ENCODE peak calls at places on chromosome 12, in five cellular contexts. One of them, this sample, is unnamed.
A peak's percentile ranks its signal among the peaks of the same experiment; 100 is the strongest.

GRCh38 chr12:63893170-63893569 is 48.7 kb downstream of the SRGAP1 start:
- DNase-seq in AG10803: no peak
- DNase-seq in HFFc6: no peak
- DNase-seq in bronchial epithelial cell: no peak
- DNase-seq in fibroblast of mammary gland: no peak
- DNase-seq in this sample: no peak

GRCh38 chr12:31790759-31791158 is 61.9 kb upstream of the AMN1 start:
- DNase-seq in AG10803: no peak
- DNase-seq in HFFc6: no peak
- DNase-seq in bronchial epithelial cell: no peak
- DNase-seq in fibroblast of mammary gland: no peak
- DNase-seq in this sample: no peak

GRCh38 chr12:62260733-62261683 is 804 bp downstream of the USP15 start:
- DNase-seq in AG10803: peak; percentile 30
- DNase-seq in HFFc6: peak; percentile 26
- DNase-seq in bronchial epithelial cell: peak; percentile 61
- DNase-seq in fibroblast of mammary gland: peak; percentile 46
- DNase-seq in this sample: no peak

GRCh38 chr12:98213556-98213955 is 301.8 kb upstream of the TMPO start:
- DNase-seq in AG10803: no peak
- DNase-seq in HFFc6: no peak
- DNase-seq in bronchial epithelial cell: no peak
- DNase-seq in fibroblast of mammary gland: no peak
- DNase-seq in this sample: no peak

GRCh38 chr12:110972870-110973269 is 52.5 kb upstream of the MYL2 start:
- DNase-seq in AG10803: no peak
- DNase-seq in HFFc6: no peak
- DNase-seq in bronchial epithelial cell: no peak
- DNase-seq in fibroblast of mammary gland: no peak
- DNase-seq in this sample: no peak

GRCh38 chr12:89311703-89312293 is 40.5 kb downstream of the DUSP6 start:
- DNase-seq in AG10803: no peak
- DNase-seq in HFFc6: no peak
- DNase-seq in bronchial epithelial cell: peak; percentile 93
- DNase-seq in fibroblast of mammary gland: no peak
- DNase-seq in this sample: no peak

GRCh38 chr12:62903151-62903550 is 31.8 kb downstream of the PPM1H start:
- DNase-seq in AG10803: no peak
- DNase-seq in HFFc6: no peak
- DNase-seq in bronchial epithelial cell: no peak
- DNase-seq in fibroblast of mammary gland: no peak
- DNase-seq in this sample: no peak

GRCh38 chr12:103571286-103571685 is 15.8 kb upstream of the STAB2 start:
- DNase-seq in AG10803: no peak
- DNase-seq in HFFc6: no peak
- DNase-seq in bronchial epithelial cell: peak; percentile 33
- DNase-seq in fibroblast of mammary gland: no peak
- DNase-seq in this sample: no peak

GRCh38 chr12:42807766-42808165 is 218.2 kb upstream of the PRICKLE1 start:
- DNase-seq in AG10803: no peak
- DNase-seq in HFFc6: no peak
- DNase-seq in bronchial epithelial cell: no peak
- DNase-seq in fibroblast of mammary gland: no peak
- DNase-seq in this sample: no peak

GRCh38 chr12:109533487-109533740 is 39.9 kb downstream of the MMAB start:
- DNase-seq in AG10803: no peak
- DNase-seq in HFFc6: no peak
- DNase-seq in bronchial epithelial cell: no peak
- DNase-seq in fibroblast of mammary gland: no peak
- DNase-seq in this sample: no peak

GRCh38 chr12:104181313-104181712 is 34.3 kb upstream of the TXNRD1 start:
- DNase-seq in AG10803: peak; percentile 54
- DNase-seq in HFFc6: peak; percentile 25
- DNase-seq in bronchial epithelial cell: peak; percentile 16
- DNase-seq in fibroblast of mammary gland: peak; percentile 89
- DNase-seq in this sample: no peak

GRCh38 chr12:115975411-115975810 is 302.1 kb downstream of the MED13L start:
- DNase-seq in AG10803: no peak
- DNase-seq in HFFc6: no peak
- DNase-seq in bronchial epithelial cell: no peak
- DNase-seq in fibroblast of mammary gland: no peak
- DNase-seq in this sample: no peak

GRCh38 chr12:57011438-57012424 is 4.6 kb downstream of the TAC3 start:
- DNase-seq in AG10803: no peak
- DNase-seq in HFFc6: no peak
- DNase-seq in bronchial epithelial cell: no peak
- DNase-seq in fibroblast of mammary gland: no peak
- DNase-seq in this sample: no peak

GRCh38 chr12:21607701-21608100 is 3.1 kb upstream of the GYS2 start:
- DNase-seq in AG10803: peak; percentile 42
- DNase-seq in HFFc6: peak; percentile 1
- DNase-seq in bronchial epithelial cell: peak; percentile 55
- DNase-seq in fibroblast of mammary gland: peak; percentile 45
- DNase-seq in this sample: no peak

GRCh38 chr12:92010368-92010767 is 135.3 kb downstream of the BTG1 start:
- DNase-seq in AG10803: no peak
- DNase-seq in HFFc6: no peak
- DNase-seq in bronchial epithelial cell: no peak
- DNase-seq in fibroblast of mammary gland: no peak
- DNase-seq in this sample: no peak

GRCh38 chr12:92003701-92004100 is 141.9 kb downstream of the BTG1 start:
- DNase-seq in AG10803: no peak
- DNase-seq in HFFc6: no peak
- DNase-seq in bronchial epithelial cell: no peak
- DNase-seq in fibroblast of mammary gland: no peak
- DNase-seq in this sample: no peak

GRCh38 chr12:92008345-92008744 is 137.3 kb downstream of the BTG1 start:
- DNase-seq in AG10803: no peak
- DNase-seq in HFFc6: no peak
- DNase-seq in bronchial epithelial cell: no peak
- DNase-seq in fibroblast of mammary gland: no peak
- DNase-seq in this sample: no peak

GRCh38 chr12:92010853-92011701 is 134.6 kb downstream of the BTG1 start:
- DNase-seq in AG10803: no peak
- DNase-seq in HFFc6: no peak
- DNase-seq in bronchial epithelial cell: no peak
- DNase-seq in fibroblast of mammary gland: no peak
- DNase-seq in this sample: no peak

GRCh38 chr12:92007787-92008186 is 137.9 kb downstream of the BTG1 start:
- DNase-seq in AG10803: no peak
- DNase-seq in HFFc6: no peak
- DNase-seq in bronchial epithelial cell: no peak
- DNase-seq in fibroblast of mammary gland: no peak
- DNase-seq in this sample: no peak
- TF ChIP-seq CTCF in AG10803: no peak
- TF ChIP-seq CTCF in HFFc6: no peak
- TF ChIP-seq CTCF in bronchial epithelial cell: no peak
- TF ChIP-seq CTCF in fibroblast of mammary gland: no peak
- TF ChIP-seq CTCF in this sample: no peak

GRCh38 chr12:85947286-85947685 is 73.2 kb downstream of the NTS start:
- DNase-seq in AG10803: no peak
- DNase-seq in HFFc6: no peak
- DNase-seq in bronchial epithelial cell: no peak
- DNase-seq in fibroblast of mammary gland: no peak
- DNase-seq in this sample: no peak

GRCh38 chr12:85949253-85949652 is 75.2 kb downstream of the NTS start:
- DNase-seq in AG10803: no peak
- DNase-seq in HFFc6: no peak
- DNase-seq in bronchial epithelial cell: no peak
- DNase-seq in fibroblast of mammary gland: no peak
- DNase-seq in this sample: no peak

GRCh38 chr12:85948340-85948739 is 74.2 kb downstream of the NTS start:
- DNase-seq in AG10803: no peak
- DNase-seq in HFFc6: no peak
- DNase-seq in bronchial epithelial cell: no peak
- DNase-seq in fibroblast of mammary gland: no peak
- DNase-seq in this sample: no peak

GRCh38 chr12:85955127-85955526 is 81.0 kb downstream of the NTS start:
- DNase-seq in AG10803: no peak
- DNase-seq in HFFc6: no peak
- DNase-seq in bronchial epithelial cell: peak; percentile 9
- DNase-seq in fibroblast of mammary gland: peak; percentile 4
- DNase-seq in this sample: no peak

GRCh38 chr12:85951823-85952222 is 77.7 kb downstream of the NTS start:
- DNase-seq in AG10803: no peak
- DNase-seq in HFFc6: no peak
- DNase-seq in bronchial epithelial cell: peak; percentile 45
- DNase-seq in fibroblast of mammary gland: peak; percentile 15
- DNase-seq in this sample: no peak
- TF ChIP-seq CTCF in AG10803: peak; percentile 26
- TF ChIP-seq CTCF in HFFc6: peak; percentile 20
- TF ChIP-seq CTCF in bronchial epithelial cell: peak; percentile 18
- TF ChIP-seq CTCF in fibroblast of mammary gland: peak; percentile 49
- TF ChIP-seq CTCF in this sample: peak; percentile 48

DNA sequence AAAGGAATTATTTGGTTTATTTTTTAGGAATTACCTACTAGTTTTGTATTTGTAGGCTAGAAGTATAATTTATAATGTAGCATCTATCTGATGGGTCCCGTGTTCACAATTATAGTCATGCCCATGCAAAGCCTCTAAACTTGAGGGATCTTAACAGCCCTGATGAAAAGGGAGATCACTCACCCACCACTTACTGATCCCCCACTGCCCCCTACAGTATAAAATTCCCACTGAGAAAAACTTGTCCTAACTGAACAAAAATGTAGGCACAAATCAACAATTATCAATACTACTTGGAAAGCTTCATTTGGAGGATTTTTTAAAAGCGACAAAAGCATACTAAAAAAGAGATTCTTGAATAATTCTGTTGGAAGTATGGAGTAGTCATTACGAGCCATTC is 21.0 kb downstream of the WIF1 start:
- DNase-seq in AG10803: no peak
- DNase-seq in HFFc6: no peak
- DNase-seq in bronchial epithelial cell: peak; percentile 39
- DNase-seq in fibroblast of mammary gland: peak; percentile 39
- DNase-seq in this sample: no peak
- TF ChIP-seq CTCF in AG10803: no peak
- TF ChIP-seq CTCF in HFFc6: peak; percentile 49
- TF ChIP-seq CTCF in bronchial epithelial cell: peak; percentile 18
- TF ChIP-seq CTCF in fibroblast of mammary gland: peak; percentile 48
- TF ChIP-seq CTCF in this sample: peak; percentile 35

GRCh38 chr12:118711185-118711584 is 270.2 kb upstream of the SRRM4 start:
- DNase-seq in AG10803: no peak
- DNase-seq in HFFc6: no peak
- DNase-seq in bronchial epithelial cell: no peak
- DNase-seq in fibroblast of mammary gland: no peak
- DNase-seq in this sample: no peak

GRCh38 chr12:118715647-118716046 is 265.7 kb upstream of the SRRM4 start:
- DNase-seq in AG10803: no peak
- DNase-seq in HFFc6: no peak
- DNase-seq in bronchial epithelial cell: no peak
- DNase-seq in fibroblast of mammary gland: no peak
- DNase-seq in this sample: no peak

GRCh38 chr12:118714500-118714899 is 266.8 kb upstream of the SRRM4 start:
- DNase-seq in AG10803: no peak
- DNase-seq in HFFc6: no peak
- DNase-seq in bronchial epithelial cell: no peak
- DNase-seq in fibroblast of mammary gland: no peak
- DNase-seq in this sample: no peak

DNA sequence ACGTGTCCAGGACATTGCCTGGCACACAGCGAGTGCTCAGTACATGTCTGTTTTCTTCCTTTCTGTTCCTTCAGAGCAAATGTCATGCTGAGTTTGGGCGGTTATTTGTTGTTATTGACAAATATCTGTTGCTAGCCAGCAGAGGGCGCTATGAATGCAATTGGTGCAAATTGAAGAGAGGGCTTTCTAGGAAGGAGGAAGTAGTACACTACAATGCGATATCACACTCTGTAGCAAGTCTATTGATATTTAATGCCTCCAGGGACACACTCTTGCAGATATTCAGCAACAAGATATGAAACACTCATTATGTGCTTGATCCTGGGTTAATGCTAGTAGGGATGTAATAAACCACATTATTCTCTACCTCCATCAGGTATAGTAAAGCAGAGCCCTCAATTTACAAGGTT is 267.3 kb upstream of the SRRM4 start:
- DNase-seq in AG10803: no peak
- DNase-seq in HFFc6: no peak
- DNase-seq in bronchial epithelial cell: peak; percentile 2
- DNase-seq in fibroblast of mammary gland: no peak
- DNase-seq in this sample: no peak
- TF ChIP-seq CTCF in AG10803: peak; percentile 4
- TF ChIP-seq CTCF in HFFc6: peak; percentile 61
- TF ChIP-seq CTCF in bronchial epithelial cell: peak; percentile 9
- TF ChIP-seq CTCF in fibroblast of mammary gland: peak; percentile 13
- TF ChIP-seq CTCF in this sample: peak; percentile 57

GRCh38 chr12:6841139-6841515 is 402 bp downstream of the GNB3 start:
- DNase-seq in AG10803: no peak
- DNase-seq in HFFc6: no peak
- DNase-seq in bronchial epithelial cell: no peak
- DNase-seq in fibroblast of mammary gland: no peak
- DNase-seq in this sample: no peak

GRCh38 chr12:6845395-6845794 is 4.7 kb downstream of the GNB3 start:
- DNase-seq in AG10803: no peak
- DNase-seq in HFFc6: no peak
- DNase-seq in bronchial epithelial cell: no peak
- DNase-seq in fibroblast of mammary gland: no peak
- DNase-seq in this sample: no peak

GRCh38 chr12:6842075-6842474 is 1.4 kb downstream of the GNB3 start:
- DNase-seq in AG10803: no peak
- DNase-seq in HFFc6: no peak
- DNase-seq in bronchial epithelial cell: no peak
- DNase-seq in fibroblast of mammary gland: no peak
- DNase-seq in this sample: no peak

GRCh38 chr12:6840428-6841138 is at the start of gene GNB3:
- DNase-seq in AG10803: no peak
- DNase-seq in HFFc6: no peak
- DNase-seq in bronchial epithelial cell: no peak
- DNase-seq in fibroblast of mammary gland: no peak
- DNase-seq in this sample: no peak

DNA sequence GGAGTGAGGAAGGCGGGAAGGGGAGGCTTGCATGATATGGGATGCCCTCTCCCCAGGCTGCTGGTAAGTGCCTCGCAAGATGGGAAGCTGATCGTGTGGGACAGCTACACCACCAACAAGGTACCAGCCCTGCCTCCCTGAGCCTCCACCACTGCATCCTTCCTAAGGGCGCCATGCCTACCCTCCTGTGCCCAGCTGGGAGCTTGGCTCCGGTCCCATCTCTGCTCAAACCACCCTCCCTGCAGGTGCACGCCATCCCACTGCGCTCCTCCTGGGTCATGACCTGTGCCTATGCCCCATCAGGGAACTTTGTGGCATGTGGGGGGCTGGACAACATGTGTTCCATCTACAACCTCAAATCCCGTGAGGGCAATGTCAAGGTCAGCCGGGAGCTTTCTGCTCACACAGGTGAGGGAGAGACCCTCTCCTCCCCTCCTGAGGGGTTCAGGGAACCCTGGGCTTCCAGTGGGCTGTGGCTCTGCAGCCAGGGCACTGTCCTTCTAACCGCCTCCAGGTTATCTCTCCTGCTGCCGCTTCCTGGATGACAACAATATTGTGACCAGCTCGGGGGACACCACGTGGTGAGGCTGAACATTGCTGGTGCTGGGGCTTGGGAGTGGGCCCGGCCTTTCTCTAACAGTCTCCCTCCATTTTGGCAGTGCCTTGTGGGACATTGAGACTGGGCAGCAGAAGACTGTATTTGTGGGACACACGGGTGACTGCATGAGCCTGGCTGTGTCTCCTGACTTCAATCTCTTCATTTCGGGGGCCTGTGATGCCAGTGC is 2.6 kb downstream of the GNB3 start:
- DNase-seq in AG10803: no peak
- DNase-seq in HFFc6: no peak
- DNase-seq in bronchial epithelial cell: no peak
- DNase-seq in fibroblast of mammary gland: no peak
- DNase-seq in this sample: no peak
- TF ChIP-seq CTCF in AG10803: no peak
- TF ChIP-seq CTCF in HFFc6: no peak
- TF ChIP-seq CTCF in bronchial epithelial cell: no peak
- TF ChIP-seq CTCF in fibroblast of mammary gland: no peak
- TF ChIP-seq CTCF in this sample: no peak

This sample was measured in mesothelial cell of epicardium.